ENCODE peak calls at places on chromosomes 1 and 21, in four cellular contexts. One of them, this sample, is unnamed.

GRCh38 chr1:155801149-155801548 is 55.9 kb downstream of the GON4L start:
- DNase-seq in K562: no peak
- DNase-seq in GM12891: no peak
- DNase-seq in GM12878: no peak
- DNase-seq in this sample: no peak

GRCh38 chr1:69737527-69738176 is 169.9 kb downstream of the LRRC7 start:
- DNase-seq in K562: peak; percentile 40
- DNase-seq in GM12891: no peak
- DNase-seq in GM12878: peak; percentile 11
- DNase-seq in this sample: peak; percentile 22

GRCh38 chr1:145936247-145936646 is 9.0 kb upstream of the RBM8A start:
- DNase-seq in K562: no peak
- DNase-seq in GM12891: no peak
- DNase-seq in GM12878: no peak
- DNase-seq in this sample: no peak

GRCh38 chr21:31780944-31781343 is 49.0 kb upstream of the SCAF4 start:
- DNase-seq in K562: no peak
- DNase-seq in GM12891: no peak
- DNase-seq in GM12878: no peak
- DNase-seq in this sample: no peak

GRCh38 chr1:223515915-223516314 is 122.7 kb downstream of the CCDC185 start:
- DNase-seq in K562: no peak
- DNase-seq in GM12891: no peak
- DNase-seq in GM12878: no peak
- DNase-seq in this sample: no peak

GRCh38 chr1:161044535-161044907 is 1.3 kb downstream of the USF1 start:
- DNase-seq in K562: no peak
- DNase-seq in GM12891: no peak
- DNase-seq in GM12878: no peak
- DNase-seq in this sample: no peak

GRCh38 chr1:167718926-167719691 is 2.7 kb upstream of the MPZL1 start:
- DNase-seq in K562: no peak
- DNase-seq in GM12891: no peak
- DNase-seq in GM12878: no peak
- DNase-seq in this sample: no peak

GRCh38 chr1:155777541-155777940 is 79.5 kb downstream of the GON4L start:
- DNase-seq in K562: no peak
- DNase-seq in GM12891: no peak
- DNase-seq in GM12878: no peak
- DNase-seq in this sample: no peak

GRCh38 chr1:116232989-116233514 is 121.9 kb downstream of the MAB21L3 start:
- DNase-seq in K562: no peak
- DNase-seq in GM12891: no peak
- DNase-seq in GM12878: peak; percentile 9
- DNase-seq in this sample: no peak

GRCh38 chr1:26993237-26994019 is at the start of gene TRNP1:
- DNase-seq in K562: peak; percentile 99
- DNase-seq in GM12891: peak; percentile 88
- DNase-seq in GM12878: no peak
- DNase-seq in this sample: peak; percentile 18

GRCh38 chr21:44801468-44802395 is at the start of gene UBE2G2:
- DNase-seq in K562: peak; percentile 93
- DNase-seq in GM12891: peak; percentile 98
- DNase-seq in GM12878: no peak
- DNase-seq in this sample: peak; percentile 81

GRCh38 chr1:16383917-16384316 is 16.9 kb downstream of the SZRD1 start:
- DNase-seq in K562: no peak
- DNase-seq in GM12891: no peak
- DNase-seq in GM12878: no peak
- DNase-seq in this sample: no peak

GRCh38 chr1:31572323-31573104 is 3.8 kb upstream of the TINAGL1 start:
- DNase-seq in K562: no peak
- DNase-seq in GM12891: no peak
- DNase-seq in GM12878: no peak
- DNase-seq in this sample: no peak

GRCh38 chr21:41137401-41137800 is 30.6 kb upstream of the BACE2 start:
- DNase-seq in K562: no peak
- DNase-seq in GM12891: no peak
- DNase-seq in GM12878: no peak
- DNase-seq in this sample: no peak

GRCh38 chr1:151847867-151848596 is 5.5 kb downstream of the THEM5 start:
- DNase-seq in K562: no peak
- DNase-seq in GM12891: no peak
- DNase-seq in GM12878: no peak
- DNase-seq in this sample: no peak

GRCh38 chr1:201385299-201385891 is 7.9 kb upstream of the TNNT2 start:
- DNase-seq in K562: peak; percentile 90
- DNase-seq in GM12891: peak; percentile 82
- DNase-seq in GM12878: no peak
- DNase-seq in this sample: peak; percentile 12

GRCh38 chr1:94707321-94708298 is 112.5 kb upstream of the SLC44A3 start:
- DNase-seq in K562: no peak
- DNase-seq in GM12891: no peak
- DNase-seq in GM12878: no peak
- DNase-seq in this sample: no peak

GRCh38 chr1:205442051-205442721 is 13.7 kb downstream of the BLACAT1 start:
- DNase-seq in K562: no peak
- DNase-seq in GM12891: no peak
- DNase-seq in GM12878: no peak
- DNase-seq in this sample: no peak

GRCh38 chr1:228016181-228016510 is 9.3 kb downstream of the WNT3A start:
- DNase-seq in K562: no peak
- DNase-seq in GM12891: no peak
- DNase-seq in GM12878: no peak
- DNase-seq in this sample: no peak

GRCh38 chr1:160711528-160712311 is at the start of gene CD48:
- DNase-seq in K562: no peak
- DNase-seq in GM12891: no peak
- DNase-seq in GM12878: no peak
- DNase-seq in this sample: peak; percentile 60

GRCh38 chr21:25139390-25139789 is 467.9 kb downstream of the MRPL39 start:
- DNase-seq in K562: no peak
- DNase-seq in GM12891: no peak
- DNase-seq in GM12878: no peak
- DNase-seq in this sample: no peak

GRCh38 chr1:117389779-117390178 is 22.5 kb downstream of the MAN1A2 start:
- DNase-seq in K562: no peak
- DNase-seq in GM12891: no peak
- DNase-seq in GM12878: no peak
- DNase-seq in this sample: no peak

GRCh38 chr1:44406761-44407429 is 1.8 kb downstream of the RNF220 start:
- DNase-seq in K562: no peak
- DNase-seq in GM12891: no peak
- DNase-seq in GM12878: no peak
- DNase-seq in this sample: no peak

DNA sequence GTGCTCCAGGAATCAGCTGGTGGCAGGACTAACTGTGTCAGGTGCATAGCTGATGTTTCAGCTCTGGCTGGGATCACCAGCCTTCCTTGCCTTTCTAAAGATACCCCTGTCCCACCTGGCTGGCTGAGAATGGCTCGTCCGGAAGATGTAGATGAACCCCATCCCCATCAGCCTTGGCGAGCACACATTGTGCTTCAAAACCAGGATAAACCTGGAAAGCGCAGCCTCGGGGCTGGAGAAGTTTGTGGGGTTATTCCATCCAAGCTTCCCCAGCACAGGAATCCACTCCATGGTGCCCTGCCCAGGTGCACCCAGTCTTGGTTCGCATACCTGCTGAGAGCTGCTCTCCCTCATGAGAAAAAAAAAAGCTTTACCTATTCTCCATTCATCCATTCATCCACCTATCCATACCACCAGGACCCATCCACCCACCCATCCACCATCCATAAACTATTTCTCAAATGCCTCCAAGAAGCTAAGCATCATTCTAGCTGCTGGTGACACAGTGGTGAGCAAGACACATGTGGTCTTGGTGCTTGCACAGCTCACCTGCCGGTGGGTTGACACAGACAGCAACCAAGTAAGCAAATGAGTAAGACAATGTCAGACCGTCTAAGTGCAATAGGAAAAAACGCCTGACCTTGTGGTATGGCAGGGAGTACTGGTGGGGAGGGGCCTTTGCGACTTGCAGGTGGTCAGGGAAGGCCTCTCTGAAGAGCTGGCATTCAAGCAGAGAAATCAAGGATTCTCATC is 94.0 kb downstream of the DMRTB1 start:
- DNase-seq in K562: no peak
- DNase-seq in GM12891: no peak
- DNase-seq in GM12878: no peak
- DNase-seq in this sample: no peak
- TF ChIP-seq SPI1 in K562: no peak
- TF ChIP-seq SPI1 in GM12891: no peak
- TF ChIP-seq SPI1 in GM12878: no peak
- TF ChIP-seq SPI1 in this sample: no peak

DNA sequence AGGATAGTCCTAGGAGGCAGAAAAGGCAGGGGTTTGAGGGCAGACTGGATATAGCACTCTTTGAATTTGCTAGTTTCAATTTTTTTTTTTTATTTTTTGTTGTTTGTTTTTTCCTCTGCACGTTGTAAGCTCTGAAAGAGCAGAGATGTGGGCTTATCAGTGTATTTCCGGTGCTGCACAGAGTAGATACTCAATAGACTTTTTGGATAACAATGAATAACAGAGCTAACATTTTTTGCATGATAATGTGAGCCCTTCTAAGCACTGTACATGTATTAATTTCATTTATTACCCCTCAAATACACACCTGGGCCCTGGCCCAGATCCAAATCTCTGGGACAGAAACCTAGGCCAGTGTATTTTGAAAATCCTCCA is 17.1 kb upstream of the PARP1 start:
- DNase-seq in K562: no peak
- DNase-seq in GM12891: no peak
- DNase-seq in GM12878: no peak
- DNase-seq in this sample: no peak
- TF ChIP-seq SPI1 in K562: no peak
- TF ChIP-seq SPI1 in GM12891: no peak
- TF ChIP-seq SPI1 in GM12878: no peak
- TF ChIP-seq SPI1 in this sample: no peak

GRCh38 chr1:245663373-245663772 is 508.6 kb downstream of the KIF26B start:
- DNase-seq in K562: no peak
- DNase-seq in GM12891: no peak
- DNase-seq in GM12878: no peak
- DNase-seq in this sample: no peak

GRCh38 chr1:245671966-245672767 is 517.4 kb downstream of the KIF26B start:
- DNase-seq in K562: no peak
- DNase-seq in GM12891: no peak
- DNase-seq in GM12878: no peak
- DNase-seq in this sample: no peak

GRCh38 chr1:245663841-245664240 is 509.1 kb downstream of the KIF26B start:
- DNase-seq in K562: no peak
- DNase-seq in GM12891: no peak
- DNase-seq in GM12878: no peak
- DNase-seq in this sample: no peak

GRCh38 chr1:245671349-245671748 is 516.6 kb downstream of the KIF26B start:
- DNase-seq in K562: no peak
- DNase-seq in GM12891: no peak
- DNase-seq in GM12878: no peak
- DNase-seq in this sample: no peak

DNA sequence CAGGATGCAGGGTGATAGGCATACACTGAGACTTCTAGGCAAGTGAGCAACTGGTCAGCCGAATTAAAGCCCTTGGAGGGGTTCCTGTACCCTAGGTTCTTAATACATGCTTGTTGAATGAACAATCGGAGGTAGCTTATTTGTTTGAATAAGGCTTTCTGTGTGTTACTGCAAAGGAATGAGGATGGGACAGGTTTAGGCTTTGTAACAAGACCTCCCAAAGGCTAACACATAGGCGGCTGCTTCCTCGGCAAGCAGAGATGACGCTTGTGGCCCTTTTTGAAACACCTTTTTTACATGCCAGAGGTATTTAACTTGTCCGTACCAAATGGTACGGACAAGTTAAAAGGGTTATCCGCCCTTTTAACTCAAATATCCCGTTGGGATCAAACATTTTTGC is 511.6 kb downstream of the KIF26B start:
- DNase-seq in K562: no peak
- DNase-seq in GM12891: no peak
- DNase-seq in GM12878: no peak
- DNase-seq in this sample: no peak
- TF ChIP-seq SPI1 in K562: no peak
- TF ChIP-seq SPI1 in GM12891: no peak
- TF ChIP-seq SPI1 in GM12878: no peak
- TF ChIP-seq SPI1 in this sample: no peak

GRCh38 chr1:10681296-10682113 is 114.9 kb downstream of the CASZ1 start:
- DNase-seq in K562: no peak
- DNase-seq in GM12891: no peak
- DNase-seq in GM12878: no peak
- DNase-seq in this sample: no peak
- TF ChIP-seq SPI1 in K562: no peak
- TF ChIP-seq SPI1 in GM12891: no peak
- TF ChIP-seq SPI1 in GM12878: no peak
- TF ChIP-seq SPI1 in this sample: no peak

GRCh38 chr1:15083578-15083977 is 70.0 kb upstream of the TMEM51 start:
- DNase-seq in K562: no peak
- DNase-seq in GM12891: no peak
- DNase-seq in GM12878: no peak
- DNase-seq in this sample: peak; percentile 13
- TF ChIP-seq SPI1 in K562: no peak
- TF ChIP-seq SPI1 in GM12891: no peak
- TF ChIP-seq SPI1 in GM12878: no peak
- TF ChIP-seq SPI1 in this sample: no peak

DNA sequence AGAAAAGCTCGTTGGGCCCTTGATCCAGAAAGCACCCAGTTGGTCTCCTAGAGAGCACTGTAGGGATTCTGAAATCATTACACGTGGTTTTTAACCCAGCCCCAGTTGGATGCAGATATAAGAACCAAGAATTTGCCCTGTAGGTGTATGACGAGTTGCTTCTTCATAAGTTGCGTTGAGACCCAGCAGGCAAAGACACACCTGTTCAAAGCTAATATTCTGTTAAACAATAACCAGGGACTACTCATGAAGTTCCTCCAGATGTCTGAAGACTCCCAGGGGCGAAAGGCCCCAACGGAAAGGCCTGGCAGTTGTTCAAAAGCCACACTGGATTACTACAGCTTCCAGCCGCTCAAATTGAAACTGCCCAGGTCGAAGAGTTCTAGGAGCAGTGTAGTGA is 88.6 kb upstream of the HNRNPU start:
- DNase-seq in K562: no peak
- DNase-seq in GM12891: no peak
- DNase-seq in GM12878: no peak
- DNase-seq in this sample: peak; percentile 59
- TF ChIP-seq SPI1 in K562: no peak
- TF ChIP-seq SPI1 in GM12891: no peak
- TF ChIP-seq SPI1 in GM12878: no peak
- TF ChIP-seq SPI1 in this sample: no peak